ENCODE peak calls at places on chromosomes 16 and 17, in four cellular contexts. Z is SJCRH30, J is fibroblast of lung, W is Peyer's patch. A is an unnamed sample.

GRCh38 chr17:76199466-76199865 is 40.8 kb downstream of the RNF157 start:
- DNase-seq in Z (peak; percentile 74), J (no peak), W (no peak), A (no peak)

GRCh38 chr16:69057400-69058378 is 47.8 kb upstream of the HAS3 start:
- DNase-seq in Z (no peak), J (peak; percentile 80), W (no peak), A (peak; percentile 43)

GRCh38 chr16:75860654-75861053 is 134.4 kb upstream of the CPHXL start:
- DNase-seq in Z (no peak), J (no peak), W (no peak), A (peak; percentile 67)

GRCh38 chr16:3022697-3023414 is 886 bp downstream of the HCFC1R1 start:
- DNase-seq in Z (peak; percentile 32), J (peak; percentile 14), W (no peak), A (no peak)

GRCh38 chr16:11264155-11264832 is 4.8 kb downstream of the TNP2 start:
- DNase-seq in Z (no peak), J (no peak), W (no peak), A (no peak)

GRCh38 chr17:50872710-50873424 is 6.7 kb upstream of the TOB1 start:
- DNase-seq in Z (no peak), J (peak; percentile 48), W (no peak), A (no peak)

GRCh38 chr16:907819-908218 is 63.0 kb downstream of the LMF1 start:
- DNase-seq in Z (no peak), J (no peak), W (no peak), A (no peak)

GRCh38 chr17:33551075-33551474 is 258.0 kb upstream of the ASIC2 start:
- DNase-seq in Z (no peak), J (no peak), W (no peak), A (no peak)

GRCh38 chr17:42518755-42519545 is 17.1 kb upstream of the NAGLU start:
- DNase-seq in Z (peak; percentile 91), J (peak; percentile 63), W (no peak), A (peak; percentile 83)

GRCh38 chr17:27289856-27290255 is 4.1 kb upstream of the WSB1 start:
- DNase-seq in Z (no peak), J (no peak), W (no peak), A (no peak)

GRCh38 chr16:26709754-26710153 is 357.0 kb upstream of the C16orf82 start:
- DNase-seq in Z (no peak), J (no peak), W (no peak), A (no peak)

GRCh38 chr16:89054714-89055113 is 38.9 kb upstream of the ACSF3 start:
- DNase-seq in Z (no peak), J (no peak), W (no peak), A (no peak)

GRCh38 chr17:40510328-40510648 is 8.9 kb upstream of the TNS4 start:
- DNase-seq in Z (no peak), J (no peak), W (no peak), A (peak; percentile 49)

GRCh38 chr16:65117701-65118448 is 4.0 kb downstream of the CDH11 start:
- DNase-seq in Z (peak; percentile 96), J (peak; percentile 93), W (no peak), A (peak; percentile 83)

GRCh38 chr16:27320261-27321012 is 6.7 kb downstream of the IL4R start:
- DNase-seq in Z (no peak), J (no peak), W (no peak), A (no peak)

GRCh38 chr16:35599429-35600165 is 2140.2 kb downstream of the TP53TG3F start:
- DNase-seq in Z (no peak), J (no peak), W (no peak), A (no peak)

GRCh38 chr16:57998484-57998883 is 2.0 kb downstream of the ZNF319 start:
- DNase-seq in Z (no peak), J (peak; percentile 14), W (peak; percentile 40), A (no peak)

GRCh38 chr17:63698886-63699637 is 863 bp downstream of the LIMD2 start:
- DNase-seq in Z (peak; percentile 55), J (peak; percentile 27), W (peak; percentile 96), A (no peak)

GRCh38 chr17:42252528-42253172 is 23.5 kb downstream of the STAT5B start:
- DNase-seq in Z (no peak), J (no peak), W (no peak), A (no peak)

GRCh38 chr16:79316004-79316458 is 284.5 kb downstream of the MAF start:
- DNase-seq in Z (no peak), J (no peak), W (no peak), A (no peak)

DNA sequence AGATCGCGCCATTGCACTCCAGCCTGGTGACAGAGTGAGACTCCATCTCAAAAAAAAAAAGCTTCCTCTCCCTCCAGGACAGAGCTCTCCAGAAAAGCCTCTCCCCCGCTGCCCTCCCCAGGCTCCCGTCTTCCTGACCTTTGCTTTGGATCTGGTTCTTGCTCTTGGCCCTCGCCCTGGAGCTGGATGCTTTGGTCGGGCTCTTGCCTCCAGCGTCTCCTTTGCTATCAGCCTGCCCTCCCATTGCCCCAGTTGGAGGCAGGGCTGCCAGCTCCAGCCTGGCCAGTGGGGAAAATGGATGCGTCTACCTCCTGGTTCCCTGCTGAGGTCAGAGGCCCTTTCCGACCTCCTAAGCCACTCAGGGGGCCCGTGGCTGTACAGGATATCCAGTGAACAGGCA is 35.9 kb downstream of the TRARG1 start:
- DNase-seq in Z (no peak), J (no peak), W (no peak), A (no peak)
- H3K27me3 ChIP-seq in Z (no peaks in the 10 kb centered on the region), J (peaks cover 4% of the 10 kb centered on the region), W (no peaks in the 10 kb centered on the region), A (no peaks in the 10 kb centered on the region)

GRCh38 chr17:77887110-77887463 is 71.4 kb upstream of the TNRC6C start:
- DNase-seq in Z (no peak), J (no peak), W (no peak), A (no peak)

GRCh38 chr17:77887464-77888241 is 70.8 kb upstream of the TNRC6C start:
- DNase-seq in Z (peak; percentile 73), J (peak; percentile 71), W (peak; percentile 61), A (no peak)

GRCh38 chr17:77889135-77889505 is 69.4 kb upstream of the TNRC6C start:
- DNase-seq in Z (no peak), J (no peak), W (no peak), A (no peak)

GRCh38 chr17:77889866-77890760 is 68.4 kb upstream of the TNRC6C start:
- DNase-seq in Z (no peak), J (no peak), W (no peak), A (no peak)

DNA sequence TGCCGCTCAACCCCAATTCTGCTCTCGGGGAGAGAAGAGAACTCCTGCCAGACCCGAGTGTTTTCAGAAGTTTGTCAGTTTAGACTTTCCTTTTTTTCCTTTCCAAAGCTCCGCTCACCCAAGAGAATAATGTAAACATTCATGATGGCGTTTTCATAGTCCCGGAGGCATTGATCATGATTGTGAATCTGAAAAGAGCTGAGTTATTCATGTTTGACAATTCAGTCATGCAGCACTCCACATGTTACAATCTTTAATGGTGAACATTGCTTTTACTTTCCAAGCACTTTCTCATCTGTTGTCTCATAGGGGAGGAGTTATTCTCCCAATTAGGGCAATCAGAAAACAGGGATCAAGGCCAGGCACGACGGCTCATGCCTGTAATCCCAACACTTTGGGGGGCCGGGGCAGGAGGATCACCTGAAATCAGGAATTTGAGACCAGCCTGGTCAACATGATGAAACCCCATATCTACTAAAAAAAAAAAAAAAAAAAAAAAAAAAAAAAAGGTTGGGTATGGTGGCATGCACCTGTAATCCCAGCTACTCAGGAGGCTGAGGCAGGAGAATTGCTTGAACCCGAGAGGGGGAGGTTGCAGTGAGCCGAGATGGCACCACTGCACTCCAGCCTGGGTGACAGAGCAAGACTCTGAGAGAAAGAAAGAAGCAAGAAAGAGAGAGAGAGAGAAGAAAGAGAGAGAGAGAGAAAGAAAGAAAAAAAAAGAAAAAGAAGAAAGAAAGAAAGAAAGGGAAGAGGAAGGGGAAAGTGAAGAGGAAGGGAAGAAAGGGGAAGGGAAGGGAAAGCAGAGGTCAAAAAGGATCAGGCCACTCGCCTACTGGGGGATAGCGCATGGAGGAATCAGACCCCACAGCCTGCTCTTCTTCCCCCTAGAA is 70.0 kb upstream of the TNRC6C start:
- DNase-seq in Z (no peak), J (peak; percentile 6), W (no peak), A (no peak)
- H3K27me3 ChIP-seq in Z (peaks cover 15% of the 10 kb centered on the region), J (peaks cover 11% of the 10 kb centered on the region), W (no peaks in the 10 kb centered on the region), A (no peaks in the 10 kb centered on the region)

DNA sequence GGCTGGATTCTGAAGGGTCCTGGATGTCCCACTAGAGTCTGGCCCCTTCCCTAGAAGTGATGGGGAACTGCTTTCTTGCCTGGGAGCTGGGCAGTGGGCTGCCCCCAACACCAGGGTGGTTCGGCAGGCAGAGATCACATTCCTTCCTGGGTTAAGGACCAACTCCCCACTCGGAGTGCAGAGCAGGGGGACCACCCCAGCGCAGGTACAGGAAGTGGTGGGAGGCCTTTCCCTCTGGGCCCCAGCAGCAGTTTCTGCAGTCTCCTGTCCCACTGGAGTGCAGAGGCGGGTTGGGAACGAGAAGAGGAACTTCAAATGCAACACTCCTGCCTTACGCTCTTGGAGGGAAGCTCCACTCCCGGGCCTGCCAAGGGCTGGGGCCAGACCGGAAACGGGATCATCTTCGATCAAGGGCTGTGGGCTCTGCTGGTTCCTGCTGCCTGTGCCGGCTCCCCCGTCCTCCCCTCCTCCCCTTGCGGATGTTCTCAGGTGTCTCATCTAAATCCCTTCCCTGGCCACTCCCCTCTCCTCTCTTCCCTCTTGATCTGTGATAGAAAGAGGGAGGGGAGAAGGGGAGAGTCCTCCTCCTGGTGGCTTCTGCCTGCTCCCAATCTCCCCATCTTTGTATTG is 9.0 kb upstream of the NGFR start:
- DNase-seq in Z (peak; percentile 69), J (no peak), W (no peak), A (peak; percentile 97)
- H3K27me3 ChIP-seq in Z (peaks cover 8% of the 10 kb centered on the region), J (peaks cover 22% of the 10 kb centered on the region), W (no peaks in the 10 kb centered on the region), A (no peaks in the 10 kb centered on the region)

GRCh38 chr17:4530799-4531730 is 24.1 kb downstream of the MYBBP1A start:
- DNase-seq in Z (no peak), J (no peak), W (no peak), A (no peak)
- H3K27me3 ChIP-seq in Z (no peaks in the 10 kb centered on the region), J (peaks cover 6% of the 10 kb centered on the region), W (no peaks in the 10 kb centered on the region), A (no peaks in the 10 kb centered on the region)

DNA sequence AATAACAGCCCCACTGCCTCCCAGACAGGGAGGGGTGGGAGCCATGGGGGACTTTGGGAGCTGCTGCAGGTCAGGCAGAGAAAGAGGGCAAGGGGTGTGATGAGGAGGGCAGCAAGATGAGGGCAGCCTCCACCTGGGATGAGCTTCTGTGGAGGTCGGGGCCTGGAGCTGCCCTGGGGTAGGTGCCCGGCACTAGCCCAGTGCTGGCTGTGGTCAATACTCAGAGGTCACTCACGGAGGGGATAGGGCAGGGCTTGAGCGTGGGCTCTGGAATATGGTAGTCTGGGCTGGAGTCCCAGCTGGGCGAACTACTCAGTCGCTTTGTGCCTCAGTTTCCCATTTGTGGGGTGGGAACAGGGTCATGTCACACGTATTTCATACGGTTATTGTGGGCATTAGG is 169.0 kb downstream of the IRF8 start:
- DNase-seq in Z (no peak), J (no peak), W (no peak), A (no peak)
- H3K27me3 ChIP-seq in Z (no peaks in the 10 kb centered on the region), J (peaks cover 6% of the 10 kb centered on the region), W (no peaks in the 10 kb centered on the region), A (no peaks in the 10 kb centered on the region)

DNA sequence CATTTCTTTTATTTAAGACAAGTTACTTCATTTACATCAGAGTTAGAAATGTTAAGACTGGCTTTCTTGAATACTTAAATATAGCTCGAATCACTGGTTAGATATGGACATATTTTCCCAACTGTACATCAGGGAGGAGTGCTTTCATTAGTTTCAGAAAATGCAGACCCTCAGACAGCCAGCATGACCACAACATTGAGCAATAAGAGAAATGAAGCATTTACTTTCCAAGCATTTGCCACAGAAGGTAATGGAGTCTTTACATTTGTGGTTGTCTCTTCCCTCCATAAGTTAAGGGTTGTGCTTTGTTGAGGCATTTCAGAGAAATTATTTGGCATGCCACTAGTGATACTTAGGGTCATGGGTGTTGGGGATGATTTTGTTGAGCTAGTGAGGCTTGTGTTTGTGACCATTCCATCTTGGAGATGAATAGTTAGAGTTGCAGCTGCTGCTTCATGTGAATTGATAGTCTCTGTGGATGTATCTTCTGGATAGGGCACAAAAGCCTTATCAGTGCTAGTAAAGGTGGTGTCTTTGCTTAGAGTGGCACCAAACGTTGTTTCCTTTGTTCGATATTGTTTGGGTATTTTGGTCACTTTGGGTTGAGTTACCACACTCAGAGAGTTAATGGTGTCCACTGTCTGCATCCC is 2.1 kb downstream of the OMG start:
- DNase-seq in Z (no peak), J (peak; percentile 27), W (no peak), A (no peak)
- H3K27me3 ChIP-seq in Z (no peaks in the 10 kb centered on the region), J (no peaks in the 10 kb centered on the region), W (no peaks in the 10 kb centered on the region), A (no peaks in the 10 kb centered on the region)

GRCh38 chr17:19664136-19664820 is 15.7 kb downstream of the ALDH3A2 start:
- DNase-seq in Z (no peak), J (no peak), W (no peak), A (no peak)
- H3K27me3 ChIP-seq in Z (no peaks in the 10 kb centered on the region), J (no peaks in the 10 kb centered on the region), W (no peaks in the 10 kb centered on the region), A (no peaks in the 10 kb centered on the region)